ENCODE peak calls at places on chromosomes 11 and 22, in seven cellular contexts. Y is psoas muscle, E is ovary, W is Caco-2, L is stomach, Z is brain microvascular endothelial cell, K is GM06990. Q is an unnamed sample.

GRCh38 chr11:46726206-46726862 is 7.3 kb downstream of the F2 start:
- DNase-seq in W (no peak), K (no peak), Y (no peak), Z (no peak), E (no peak), L (no peak), Q (no peak)

GRCh38 chr22:45831394-45831793 is 145.6 kb downstream of the WNT7B start:
- DNase-seq in W (no peak), K (no peak), Z (peak; percentile 13), L (no peak), Y (no peak), E (no peak), Q (peak; percentile 46)

GRCh38 chr22:41203118-41203517 is 2.0 kb upstream of the L3MBTL2 start:
- DNase-seq in Y (no peak), E (no peak), K (no peak), W (no peak), Z (no peak), L (no peak), Q (no peak)

GRCh38 chr22:37273126-37273845 is 9.0 kb upstream of the CYTH4 start:
- DNase-seq in K (no peak), W (no peak), Y (no peak), L (no peak), E (no peak), Z (peak; percentile 74), Q (peak; percentile 68)

GRCh38 chr11:100434821-100435641 is 252.1 kb upstream of the ARHGAP42 start:
- DNase-seq in K (no peak), L (no peak), Y (no peak), E (no peak), W (no peak), Z (no peak), Q (no peak)

GRCh38 chr22:46051646-46052045 is 74.7 kb upstream of the WNT7B start:
- DNase-seq in L (peak; percentile 21), Y (peak; percentile 19), W (peak; percentile 17), K (no peak), Z (no peak), E (peak; percentile 5), Q (no peak)

GRCh38 chr22:45627489-45628233 is 44.0 kb upstream of the ATXN10 start:
- DNase-seq in Z (no peak), L (no peak), E (no peak), K (no peak), W (no peak), Y (no peak), Q (no peak)

GRCh38 chr11:11396290-11397042 is 43.4 kb upstream of the CSNK2A3 start:
- DNase-seq in Y (no peak), E (no peak), K (no peak), L (no peak), W (no peak), Z (peak; percentile 84), Q (peak; percentile 95)

GRCh38 chr11:114057147-114057546 is 2.4 kb upstream of the ZBTB16 start:
- DNase-seq in Z (no peak), K (no peak), W (no peak), E (no peak), Y (no peak), L (peak; percentile 79), Q (no peak)

GRCh38 chr22:43520632-43521039 is 108.8 kb downstream of the MPPED1 start:
- DNase-seq in E (no peak), W (no peak), Y (no peak), Z (no peak), K (peak; percentile 25), L (no peak), Q (no peak)

GRCh38 chr11:103947566-103947919 is 88.9 kb upstream of the DDI1 start:
- DNase-seq in L (no peak), K (no peak), Z (no peak), E (no peak), Y (no peak), W (no peak), Q (peak; percentile 67)

GRCh38 chr11:48012051-48012391 is 31.7 kb downstream of the PTPRJ start:
- DNase-seq in W (no peak), Z (no peak), Y (no peak), K (no peak), L (no peak), E (no peak), Q (no peak)

GRCh38 chr11:1667906-1668305 is 29.1 kb upstream of the KRTAP5-6 start:
- DNase-seq in Y (no peak), L (no peak), W (peak; percentile 19), E (no peak), K (no peak), Z (no peak), Q (no peak)

GRCh38 chr11:22875869-22876473 is 15.7 kb upstream of the CCDC179 start:
- DNase-seq in L (peak; percentile 74), Y (no peak), W (peak; percentile 60), K (peak; percentile 37), Z (peak; percentile 85), E (peak; percentile 25), Q (peak; percentile 92)

GRCh38 chr11:8257003-8257664 is 6.5 kb downstream of the LMO1 start:
- DNase-seq in Y (no peak), W (peak; percentile 12), E (no peak), Z (no peak), L (peak; percentile 5), K (no peak), Q (no peak)

GRCh38 chr11:65056999-65057398 is 1.4 kb downstream of the NAALADL1 start:
- DNase-seq in L (no peak), Z (no peak), Y (no peak), E (no peak), W (no peak), K (no peak), Q (no peak)

GRCh38 chr11:69442807-69443137 is 38.7 kb upstream of the LINC01488 start:
- DNase-seq in W (peak; percentile 92), Z (no peak), Y (no peak), K (no peak), E (no peak), L (no peak), Q (no peak)

GRCh38 chr11:36372101-36372767 is 76.1 kb downstream of the PRR5L start:
- DNase-seq in W (no peak), Z (peak; percentile 49), L (no peak), E (no peak), Y (no peak), K (no peak), Q (peak; percentile 97)

GRCh38 chr22:27750866-27751265 is 50.7 kb downstream of the MN1 start:
- DNase-seq in W (no peak), Y (no peak), Z (no peak), L (no peak), K (no peak), E (no peak), Q (no peak)

GRCh38 chr11:83056204-83056603 is 15.5 kb downstream of the RAB30 start:
- DNase-seq in E (no peak), L (no peak), K (no peak), Y (no peak), Z (no peak), W (no peak), Q (no peak)

GRCh38 chr22:29041408-29041807 is 20.2 kb downstream of the C22orf31 start:
- DNase-seq in K (no peak), E (peak; percentile 43), L (peak; percentile 49), Y (no peak), W (no peak), Z (peak; percentile 47), Q (peak; percentile 70)

GRCh38 chr11:94658386-94658785 is 91.2 kb downstream of the PIWIL4 start:
- DNase-seq in W (peak; percentile 3), Z (no peak), Y (no peak), E (no peak), L (no peak), K (no peak), Q (no peak)

GRCh38 chr22:17213976-17214375 is 5.3 kb downstream of the ADA2 start:
- DNase-seq in E (no peak), Y (peak; percentile 83), W (no peak), K (no peak), Z (peak; percentile 27), L (peak; percentile 38), Q (peak; percentile 55)

GRCh38 chr11:12198261-12198925 is 88.0 kb downstream of the MICAL2 start:
- DNase-seq in E (no peak), Z (no peak), W (no peak), K (no peak), L (peak; percentile 46), Y (no peak), Q (no peak)

GRCh38 chr22:31526275-31526674 is 29.9 kb downstream of the SFI1 start:
- DNase-seq in E (no peak), L (no peak), Y (no peak), Z (no peak), K (no peak), W (no peak), Q (no peak)

GRCh38 chr11:62400760-62401159 is 18.1 kb upstream of the SCGB1A1 start:
- DNase-seq in Z (peak; percentile 29), W (no peak), L (peak; percentile 54), Y (peak; percentile 89), E (peak; percentile 90), K (no peak), Q (peak; percentile 82)

DNA sequence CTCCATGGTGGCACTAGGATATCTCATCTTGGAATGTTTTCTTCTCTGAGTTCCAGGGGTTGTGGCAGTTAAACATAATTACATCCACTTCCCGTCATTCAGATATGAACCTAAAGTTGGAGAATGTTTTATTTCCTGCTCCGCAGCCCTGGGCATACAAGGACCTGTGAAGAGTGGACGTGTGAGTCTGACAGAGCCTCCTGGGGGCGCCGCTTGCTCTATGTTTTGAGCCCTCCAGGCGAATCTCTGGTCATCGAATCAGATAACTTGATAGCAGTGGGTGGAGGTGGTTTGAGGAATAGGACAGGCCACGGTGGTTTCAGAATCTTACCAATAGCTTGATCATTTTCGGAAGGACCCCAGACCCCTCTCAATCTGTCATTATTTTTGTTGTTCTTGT is 174.2 kb downstream of the NTM start:
- DNase-seq in K (no peak), Y (no peak), Z (no peak), L (no peak), W (no peak), E (no peak), Q (no peak)
- TF ChIP-seq CTCF in K (no peak), Y (no peak), Z (peak; percentile 16), L (no peak), W (no peak), E (no peak), Q (no peak)

DNA sequence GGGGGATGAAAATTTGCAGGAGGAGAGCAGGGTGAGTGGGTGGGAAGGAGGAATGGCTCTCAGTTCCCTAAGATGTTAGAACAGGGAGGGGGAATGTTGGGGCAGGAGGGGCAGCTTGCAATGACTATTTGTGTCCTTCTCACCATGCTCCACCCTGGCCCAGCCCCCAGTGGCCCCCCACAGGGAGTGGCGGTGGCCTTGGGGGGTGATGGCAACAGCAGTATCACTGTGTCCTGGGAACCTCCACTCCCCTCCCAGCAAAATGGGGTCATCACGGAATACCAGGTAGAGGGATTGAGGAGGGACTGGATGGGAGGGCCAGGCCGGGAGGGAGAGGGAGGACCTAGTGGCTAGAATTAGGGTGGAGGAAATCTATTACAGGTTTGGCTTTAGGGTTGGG is 10.2 kb downstream of the ROBO3 start:
- DNase-seq in Y (no peak), L (no peak), K (no peak), W (peak; percentile 24), E (peak; percentile 19), Z (no peak), Q (no peak)
- H3K4me3 ChIP-seq in Y (peak overlapping the region; percentile 72), L (peak overlapping the region; percentile 69), K (no peak overlapping the region), W (no peak overlapping the region), E (no peak overlapping the region), Z (peak overlapping the region; percentile 66), Q (peak overlapping the region; percentile 65)

GRCh38 chr11:27532652-27533325 is 26.2 kb upstream of the LIN7C start:
- DNase-seq in L (no peak), W (no peak), E (no peak), K (no peak), Y (no peak), Z (no peak), Q (peak; percentile 7)
- TF ChIP-seq CTCF in L (no peak), W (no peak), E (no peak), K (no peak), Y (no peak), Z (no peak), Q (no peak)

GRCh38 chr11:66328307-66329144 is 7.7 kb downstream of the RIN1 start:
- DNase-seq in Y (peak; percentile 87), K (peak; percentile 78), E (peak; percentile 63), W (peak; percentile 83), L (peak; percentile 80), Z (peak; percentile 62), Q (peak; percentile 80)
- H3K4me3 ChIP-seq in Y (peak overlapping the region; percentile 42), K (no peak overlapping the region), E (no peak overlapping the region), W (no peak overlapping the region), L (peak overlapping the region; percentile 2), Z (no peak overlapping the region), Q (no peak overlapping the region)